ENCODE peak calls at places on chromosomes 11 and 22, in nine cellular contexts. C is right lobe of liver, Z is A549, Y is body of pancreas, N is HepG2, H is ovary, K is thyroid gland, A is IMR-90, X is tibial nerve. O is an unnamed sample.

GRCh38 chr11:40290031-40290650 is 1169.3 kb downstream of the LRRC4C start:
- DNase-seq in C (no peak), Z (no peak), Y (no peak), N (no peak), H (no peak), K (no peak), A (peak), X (no peak), O (no peak)

GRCh38 chr22:46848227-46848626 is 85.8 kb downstream of the TBC1D22A start:
- DNase-seq in C (no peak), Z (no peak), Y (no peak), N (no peak), H (no peak), K (no peak), A (peak), X (no peak), O (no peak)

GRCh38 chr11:10701982-10702381 is 8.4 kb upstream of the IRAG1 start:
- DNase-seq in C (no peak), Z (no peak), Y (no peak), N (no peak), H (no peak), K (no peak), A (peak), X (no peak), O (no peak)

GRCh38 chr22:42785706-42786499 is 65.2 kb upstream of the A4GALT start:
- DNase-seq in C (no peak), Z (no peak), Y (no peak), N (no peak), H (no peak), K (peak), A (no peak), X (no peak), O (no peak)

GRCh38 chr22:35620624-35621245 is 3.6 kb upstream of the MB start:
- DNase-seq in C (no peak), Z (no peak), Y (no peak), N (no peak), H (no peak), K (no peak), A (peak), X (no peak), O (peak)

GRCh38 chr11:125514336-125515101 is 18.5 kb upstream of the FEZ1 start:
- DNase-seq in C (no peak), Z (no peak), Y (peak), N (no peak), H (no peak), K (no peak), A (peak), X (no peak), O (no peak)

GRCh38 chr11:107898270-107898669 is 30.0 kb upstream of the RAB39A start:
- DNase-seq in C (no peak), Z (peak), Y (peak), N (peak), H (no peak), K (no peak), A (peak), X (no peak), O (no peak)

GRCh38 chr22:46737976-46738641 is at the start of gene CERK:
- DNase-seq in C (peak), Z (peak), Y (peak), N (peak), H (peak), K (peak), A (peak), X (peak), O (peak)

GRCh38 chr22:49207008-49207775 is 620.5 kb downstream of the BRD1 start:
- DNase-seq in C (peak), Z (no peak), Y (no peak), N (no peak), H (no peak), K (no peak), A (no peak), X (no peak), O (peak)

GRCh38 chr11:17528181-17528691 is 16.0 kb downstream of the USH1C start:
- DNase-seq in C (peak), Z (peak), Y (peak), N (peak), H (peak), K (peak), A (peak), X (peak), O (peak)

GRCh38 chr11:9753031-9753430 is 89.2 kb downstream of the SWAP70 start:
- DNase-seq in C (no peak), Z (no peak), Y (no peak), N (peak), H (no peak), K (no peak), A (peak), X (no peak), O (no peak)

GRCh38 chr11:134120143-134120850 is 51.4 kb downstream of the JAM3 start:
- DNase-seq in C (no peak), Z (no peak), Y (peak), N (no peak), H (peak), K (peak), A (peak), X (no peak), O (peak)

GRCh38 chr11:44766112-44766971 is 39.6 kb downstream of the TSPAN18 start:
- DNase-seq in C (peak), Z (no peak), Y (peak), N (no peak), H (peak), K (peak), A (peak), X (no peak), O (peak)

GRCh38 chr11:16812274-16812673 is 73.8 kb downstream of the C11orf58 start:
- DNase-seq in C (no peak), Z (no peak), Y (no peak), N (peak), H (no peak), K (peak), A (no peak), X (no peak), O (no peak)

GRCh38 chr22:47210112-47210657 is 447.7 kb downstream of the TBC1D22A start:
- DNase-seq in C (peak), Z (no peak), Y (no peak), N (no peak), H (no peak), K (no peak), A (no peak), X (no peak), O (no peak)

GRCh38 chr11:125426818-125427528 is 69.1 kb downstream of the FEZ1 start:
- DNase-seq in C (no peak), Z (no peak), Y (no peak), N (no peak), H (no peak), K (no peak), A (no peak), X (no peak), O (no peak)

GRCh38 chr11:122843281-122844150 is 5.2 kb downstream of the CRTAM start:
- DNase-seq in C (no peak), Z (no peak), Y (peak), N (peak), H (no peak), K (no peak), A (no peak), X (no peak), O (no peak)

GRCh38 chr11:32438883-32439487 is 3.6 kb upstream of the WT1 start:
- DNase-seq in C (no peak), Z (no peak), Y (no peak), N (no peak), H (peak), K (no peak), A (no peak), X (no peak), O (no peak)

GRCh38 chr22:24686280-24686679 is 83.3 kb downstream of the GGT1 start:
- DNase-seq in C (no peak), Z (no peak), Y (no peak), N (no peak), H (no peak), K (no peak), A (no peak), X (no peak), O (no peak)

GRCh38 chr22:20086763-20087162 is 6.7 kb downstream of the DGCR8 start:
- DNase-seq in C (no peak), Z (no peak), Y (no peak), N (no peak), H (no peak), K (no peak), A (no peak), X (no peak), O (no peak)

GRCh38 chr11:129191649-129192048 is 476 bp downstream of the ARHGAP32 start:
- DNase-seq in C (no peak), Z (no peak), Y (no peak), N (no peak), H (no peak), K (peak), A (no peak), X (no peak), O (no peak)

GRCh38 chr11:43580735-43581369 is 99.7 kb upstream of the HSD17B12 start:
- DNase-seq in C (no peak), Z (no peak), Y (no peak), N (no peak), H (no peak), K (no peak), A (peak), X (no peak), O (no peak)

GRCh38 chr11:19605500-19606371 is 106.9 kb upstream of the NAV2 start:
- DNase-seq in C (no peak), Z (no peak), Y (peak), N (no peak), H (no peak), K (peak), A (peak), X (no peak), O (no peak)

GRCh38 chr11:108498816-108499408 is 728 bp upstream of the POGLUT3 start:
- DNase-seq in C (no peak), Z (no peak), Y (no peak), N (no peak), H (peak), K (peak), A (no peak), X (no peak), O (no peak)

GRCh38 chr11:16418698-16419097 is 62.4 kb upstream of the SOX6 start:
- DNase-seq in C (no peak), Z (no peak), Y (no peak), N (no peak), H (no peak), K (no peak), A (peak), X (no peak), O (no peak)

GRCh38 chr22:44685384-44686056 is 16.5 kb upstream of the PRR5 start:
- DNase-seq in C (no peak), Z (peak), Y (peak), N (no peak), H (peak), K (no peak), A (peak), X (no peak), O (no peak)

GRCh38 chr11:134391656-134392055 is 20.4 kb downstream of the B3GAT1 start:
- DNase-seq in C (no peak), Z (no peak), Y (no peak), N (no peak), H (no peak), K (no peak), A (no peak), X (no peak), O (peak)

GRCh38 chr11:86629070-86629706 is 43.2 kb downstream of the ME3 start:
- DNase-seq in C (no peak), Z (no peak), Y (peak), N (no peak), H (peak), K (no peak), A (peak), X (no peak), O (peak)

GRCh38 chr22:24435861-24436351 is 8.5 kb downstream of the ADORA2A start:
- DNase-seq in C (peak), Z (no peak), Y (no peak), N (no peak), H (no peak), K (no peak), A (peak), X (peak), O (no peak)

GRCh38 chr11:14411818-14412217 is 52.8 kb upstream of the RRAS2 start:
- DNase-seq in C (no peak), Z (no peak), Y (peak), N (no peak), H (no peak), K (no peak), A (peak), X (no peak), O (no peak)

GRCh38 chr22:27686534-27686933 is 115.0 kb downstream of the MN1 start:
- DNase-seq in C (no peak), Z (peak), Y (peak), N (peak), H (peak), K (peak), A (peak), X (no peak), O (peak)

GRCh38 chr11:36088234-36088975 is 144.5 kb downstream of the LDLRAD3 start:
- DNase-seq in C (no peak), Z (no peak), Y (no peak), N (no peak), H (no peak), K (no peak), A (peak), X (no peak), O (no peak)

GRCh38 chr11:112212290-112212689 is 13.9 kb upstream of the PTS start:
- DNase-seq in C (no peak), Z (no peak), Y (no peak), N (no peak), H (no peak), K (no peak), A (peak), X (no peak), O (no peak)

GRCh38 chr11:114077482-114078305 is 18.2 kb downstream of the ZBTB16 start:
- DNase-seq in C (no peak), Z (no peak), Y (no peak), N (no peak), H (no peak), K (no peak), A (no peak), X (no peak), O (no peak)
- H3K4me3 ChIP-seq in C (no peak), Z (no peak), Y (no peak), N (no peak), H (no peak), K (no peak), A (no peak), X (no peak), O (no peak)

GRCh38 chr22:38872172-38872830 is at the start of gene CBX6:
- DNase-seq in C (peak), Z (peak), Y (peak), N (peak), H (peak), K (peak), A (peak), X (peak), O (peak)
- TF ChIP-seq POLR2A in C (peak), Z (peak), Y (no peak), N (no peak), H (peak), K (peak), A (no peak), X (peak), O (no peak)

GRCh38 chr11:57615308-57615707 is 17.8 kb downstream of the SERPING1 start:
- DNase-seq in C (peak), Z (no peak), Y (no peak), N (no peak), H (no peak), K (no peak), A (no peak), X (no peak), O (no peak)
- H3K27ac ChIP-seq in C (peak), Z (no peak), Y (no peak), N (no peak), H (no peak), K (no peak), A (no peak), X (no peak), O (no peak)

GRCh38 chr11:63764712-63765631 is 3.6 kb downstream of the ZFTA start:
- DNase-seq in C (peak), Z (no peak), Y (peak), N (peak), H (peak), K (peak), A (no peak), X (no peak), O (no peak)
- H3K4me3 ChIP-seq in C (peak), Z (no peak), Y (no peak), N (peak), H (no peak), K (no peak), A (no peak), X (no peak), O (no peak)

DNA sequence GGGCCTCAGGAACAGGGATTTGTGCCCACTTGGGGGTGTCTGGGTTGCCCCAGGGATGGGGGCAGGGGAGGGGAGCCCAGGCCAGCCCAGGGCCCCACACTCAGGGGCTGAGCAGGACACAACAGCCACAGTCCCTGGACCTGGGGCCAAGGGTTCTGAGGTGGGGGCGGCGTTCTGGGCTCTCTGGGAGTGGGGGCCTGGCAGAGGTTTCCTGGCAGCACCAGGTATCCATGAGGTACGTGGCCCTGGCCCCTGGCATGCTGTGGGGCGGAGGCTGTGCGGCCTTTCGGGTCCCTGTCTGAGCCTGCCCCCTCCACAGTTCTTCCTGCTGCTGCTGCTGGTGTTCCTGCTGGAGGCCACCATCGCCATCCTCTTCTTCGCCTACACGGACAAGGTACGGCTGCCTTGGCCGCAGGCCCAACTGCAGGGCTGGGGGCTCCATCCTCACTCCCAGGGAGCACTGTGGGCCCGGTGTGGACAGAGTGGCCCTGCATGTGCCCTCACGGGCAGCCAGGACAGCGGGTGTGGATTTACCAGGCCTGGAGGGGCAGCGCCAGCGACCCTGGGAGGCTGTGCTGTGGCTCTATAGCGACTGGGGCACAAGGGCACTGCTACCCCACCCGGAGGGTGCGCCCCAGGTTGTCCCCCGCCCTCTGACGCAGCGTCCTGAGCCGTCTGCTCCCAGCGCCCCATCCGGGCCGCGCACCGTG is 21.6 kb downstream of the TSPAN4 start:
- DNase-seq in C (no peak), Z (no peak), Y (no peak), N (no peak), H (no peak), K (no peak), A (no peak), X (no peak), O (no peak)
- TF ChIP-seq POLR2A in C (no peak), Z (no peak), Y (no peak), N (no peak), H (no peak), K (no peak), A (no peak), X (no peak), O (no peak)

GRCh38 chr11:65918211-65919150 is at the start of gene C11orf68:
- DNase-seq in C (no peak), Z (no peak), Y (peak), N (no peak), H (no peak), K (peak), A (no peak), X (no peak), O (no peak)

GRCh38 chr11:65917077-65917433 is 1.8 kb downstream of the C11orf68 start:
- DNase-seq in C (no peak), Z (no peak), Y (no peak), N (no peak), H (no peak), K (no peak), A (no peak), X (no peak), O (no peak)

GRCh38 chr11:65919151-65920034 is at the start of gene DRAP1:
- DNase-seq in C (peak), Z (peak), Y (peak), N (peak), H (peak), K (peak), A (peak), X (peak), O (peak)

GRCh38 chr11:65916391-65916790 is 2.5 kb downstream of the C11orf68 start:
- DNase-seq in C (no peak), Z (no peak), Y (no peak), N (no peak), H (no peak), K (no peak), A (no peak), X (no peak), O (no peak)

GRCh38 chr11:65917434-65918210 is 1.2 kb downstream of the C11orf68 start:
- DNase-seq in C (no peak), Z (no peak), Y (no peak), N (no peak), H (peak), K (peak), A (no peak), X (no peak), O (no peak)
- H3K27ac ChIP-seq in C (no peak), Z (peak), Y (no peak), N (peak), H (peak), K (peak), A (peak), X (peak), O (peak)

DNA sequence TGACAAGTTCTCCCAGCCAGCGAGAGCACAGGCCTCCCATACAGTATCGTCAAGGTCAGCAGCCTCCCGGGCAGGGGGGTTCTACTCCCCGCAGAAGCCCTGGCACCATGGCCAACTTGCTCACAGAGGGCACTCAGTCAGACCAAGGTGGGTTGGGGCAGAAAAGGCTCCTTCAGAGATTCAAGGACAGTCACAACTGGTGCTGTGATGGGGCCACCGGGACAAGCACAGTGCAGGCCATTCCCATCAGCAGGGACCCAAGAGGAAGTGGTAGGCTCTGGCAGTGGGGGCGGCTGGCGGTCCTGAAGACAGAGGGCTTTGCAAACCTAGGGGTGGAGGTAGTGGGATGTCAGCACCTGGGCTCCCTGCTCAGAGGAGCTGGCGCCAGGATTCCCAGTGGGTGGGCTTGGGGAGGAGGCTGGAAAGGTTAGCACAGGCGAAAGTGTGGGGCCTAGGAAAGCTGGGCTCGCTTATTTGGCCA is 5.3 kb upstream of the NEAT1 start:
- DNase-seq in C (peak), Z (no peak), Y (peak), N (no peak), H (peak), K (peak), A (no peak), X (peak), O (peak)
- H3K4me3 ChIP-seq in C (peak), Z (peak), Y (no peak), N (peak), H (peak), K (no peak), A (no peak), X (peak), O (peak)

DNA sequence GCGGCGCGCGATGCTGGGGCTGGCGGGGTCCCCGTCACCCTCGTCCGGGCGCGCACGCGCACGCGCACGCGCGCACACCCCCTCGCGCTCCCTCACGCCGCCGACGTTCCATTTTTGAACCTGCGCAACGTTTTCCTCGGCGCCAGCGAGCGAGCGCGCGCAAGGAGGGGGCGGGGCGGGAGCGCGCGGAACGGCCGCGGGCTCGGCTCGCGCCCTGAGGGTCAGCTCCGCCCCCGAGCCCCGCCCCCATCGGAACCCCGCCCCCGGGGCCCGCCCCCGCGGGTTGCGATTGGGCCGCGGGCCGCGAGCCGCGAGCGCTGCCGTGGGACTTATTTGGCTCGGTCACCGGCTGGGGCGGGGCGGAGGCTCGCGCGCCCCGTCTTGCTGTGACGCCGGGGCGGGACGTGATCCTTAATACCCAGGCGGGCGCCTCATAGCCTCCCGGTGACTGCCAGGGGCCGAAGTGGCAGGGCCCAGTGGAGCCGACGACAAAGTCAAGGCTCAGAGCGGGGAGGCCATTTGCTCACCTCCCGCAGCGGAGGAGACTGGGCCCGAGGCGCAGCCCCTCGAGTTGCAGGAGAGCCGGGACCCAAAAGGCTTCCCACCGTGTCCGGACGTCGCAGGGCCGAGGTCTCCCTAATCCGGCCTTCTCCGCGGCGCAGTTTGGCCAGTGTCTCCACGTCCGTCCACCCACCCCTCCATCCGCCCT is at the start of gene CBX7:
- DNase-seq in C (peak), Z (peak), Y (peak), N (peak), H (peak), K (peak), A (peak), X (peak), O (peak)
- TF ChIP-seq POLR2A in C (peak), Z (no peak), Y (peak), N (no peak), H (peak), K (peak), A (no peak), X (peak), O (peak)